ENCODE peak calls at places on chromosome 7, in ten cellular contexts. T is breast epithelium, R is HepG2, A is HL-60, Q is spleen, V is stomach, B is endothelial cell of umbilical vein, Y is GM12891, X is SK-N-SH, P is transverse colon. N is an unnamed sample.

GRCh38 chr7:102913846-102914245 is 1.0 kb downstream of the LRRC17 start:
- DNase-seq in Q (no peak), R (no peak), Y (no peak), A (no peak), X (no peak), P (no peak), B (no peak), T (no peak), V (no peak), N (no peak)

GRCh38 chr7:150428671-150429451 is 21.6 kb upstream of the GIMAP8 start:
- DNase-seq in P (peak), T (peak), V (no peak), B (no peak), Q (no peak), Y (no peak), X (no peak), A (peak), R (no peak), N (peak)

GRCh38 chr7:82542665-82543064 is 99.1 kb upstream of the CACNA2D1 start:
- DNase-seq in B (peak), A (no peak), Y (no peak), P (no peak), Q (no peak), R (no peak), X (no peak), V (no peak), T (no peak), N (no peak)

GRCh38 chr7:28065308-28065707 is 115.3 kb downstream of the JAZF1 start:
- DNase-seq in V (no peak), Y (no peak), T (no peak), R (no peak), X (no peak), P (no peak), Q (no peak), B (no peak), A (peak), N (peak)

GRCh38 chr7:134619627-134620331 is 26.9 kb upstream of the BPGM start:
- DNase-seq in T (no peak), P (no peak), Q (no peak), Y (no peak), R (no peak), A (no peak), B (peak), V (no peak), X (no peak), N (no peak)

GRCh38 chr7:10122573-10123100 is 851.0 kb upstream of the PHF14 start:
- DNase-seq in Y (no peak), P (no peak), B (peak), T (no peak), X (peak), V (no peak), R (no peak), Q (no peak), A (no peak), N (no peak)

GRCh38 chr7:68472688-68473087 is 1125.6 kb upstream of the AUTS2 start:
- DNase-seq in Q (no peak), V (no peak), B (no peak), A (peak), R (no peak), X (no peak), P (no peak), Y (no peak), T (no peak), N (no peak)

GRCh38 chr7:37942934-37943610 is 22.6 kb downstream of the EPDR1 start:
- DNase-seq in T (no peak), A (no peak), R (peak), P (peak), Y (no peak), Q (peak), X (peak), B (no peak), V (no peak), N (peak)

GRCh38 chr7:47407136-47407535 is 174.8 kb downstream of the TNS3 start:
- DNase-seq in B (no peak), Q (no peak), T (no peak), P (peak), X (no peak), Y (no peak), V (peak), A (no peak), R (no peak), N (peak)

GRCh38 chr7:75915416-75916156 is 631 bp downstream of the POR start:
- DNase-seq in Q (peak), X (peak), R (peak), V (peak), P (peak), B (peak), T (no peak), Y (no peak), A (peak), N (peak)

GRCh38 chr7:43242628-43243255 is 130.3 kb downstream of the HECW1 start:
- DNase-seq in Y (no peak), X (no peak), Q (no peak), B (no peak), P (no peak), R (no peak), V (no peak), T (no peak), A (no peak), N (no peak)
- TF ChIP-seq POLR2AphosphoS5 in Y (no peak), X (no peak), Q (no peak), B (no peak), P (no peak), R (no peak), V (no peak), T (no peak), A (no peak), N (no peak)

GRCh38 chr7:80136276-80137045 is 1.8 kb downstream of the GNAI1 start:
- DNase-seq in V (no peak), A (no peak), T (no peak), X (no peak), P (no peak), B (peak), R (no peak), Q (no peak), Y (no peak), N (no peak)

GRCh38 chr7:80134105-80134535 is 511 bp upstream of the GNAI1 start:
- DNase-seq in V (no peak), T (no peak), R (no peak), Y (no peak), A (no peak), X (no peak), Q (no peak), P (no peak), B (peak), N (no peak)

GRCh38 chr7:80134536-80135305 is at the start of gene GNAI1:
- DNase-seq in T (no peak), V (peak), B (peak), R (peak), Q (peak), P (peak), X (peak), A (peak), Y (no peak), N (peak)

GRCh38 chr7:80137410-80137809 is 2.8 kb downstream of the GNAI1 start:
- DNase-seq in X (no peak), Y (no peak), R (no peak), V (no peak), T (no peak), B (no peak), P (no peak), Q (no peak), A (no peak), N (no peak)

DNA sequence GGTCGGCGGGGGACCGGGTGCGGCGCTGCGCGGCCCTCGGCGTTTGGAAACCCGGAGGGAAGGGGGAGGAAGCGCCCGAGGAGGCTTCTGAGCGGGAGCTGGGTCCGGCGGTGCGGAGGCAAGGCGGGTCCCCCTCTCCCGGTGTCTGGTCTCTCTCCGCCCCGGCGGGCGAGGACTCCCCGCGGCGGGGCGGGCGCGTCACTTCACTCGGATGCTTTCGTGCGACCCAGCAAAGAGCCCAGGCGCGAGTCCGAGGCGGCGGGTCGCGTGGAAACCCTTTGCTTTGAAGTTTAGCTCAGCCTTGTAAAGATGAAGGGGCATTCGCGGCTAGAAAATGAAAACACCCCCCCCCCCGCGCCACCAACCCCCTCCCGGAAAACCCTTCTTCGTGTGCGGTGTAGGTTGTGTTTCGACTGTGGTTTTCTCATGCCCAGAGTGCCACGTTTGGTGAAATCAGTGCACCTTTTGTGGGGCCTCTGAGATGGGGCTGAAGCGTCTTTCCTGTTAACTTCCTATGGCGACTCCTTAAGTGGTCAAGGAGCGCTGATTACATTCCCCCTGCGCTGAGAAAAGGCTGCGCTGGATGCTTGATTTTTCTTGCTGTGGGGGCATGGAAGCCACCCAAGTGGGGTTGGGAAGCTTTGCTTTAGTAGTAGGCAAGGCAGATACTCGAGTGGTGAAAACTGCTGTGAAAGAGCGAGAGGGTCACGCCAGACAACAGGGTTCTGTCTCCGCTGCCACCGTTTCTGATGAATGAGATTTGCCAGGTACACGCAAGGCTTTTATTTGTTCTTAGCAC is 874 bp downstream of the GNAI1 start:
- DNase-seq in P (peak), Y (no peak), T (no peak), A (peak), Q (no peak), V (no peak), B (no peak), X (no peak), R (no peak), N (no peak)
- TF ChIP-seq POLR2AphosphoS5 in P (no peak), Y (no peak), T (no peak), A (no peak), Q (no peak), V (no peak), B (no peak), X (no peak), R (no peak), N (no peak)

GRCh38 chr7:29189743-29190201 is 4.8 kb upstream of the CHN2 start:
- DNase-seq in A (peak), B (peak), V (peak), X (peak), R (peak), Y (peak), P (peak), Q (peak), T (peak), N (peak)

GRCh38 chr7:29192284-29192683 is 2.3 kb upstream of the CHN2 start:
- DNase-seq in X (no peak), V (no peak), A (no peak), Q (no peak), B (no peak), Y (no peak), T (no peak), R (no peak), P (no peak), N (no peak)

GRCh38 chr7:29192811-29193210 is 1.8 kb upstream of the CHN2 start:
- DNase-seq in V (no peak), A (no peak), Q (no peak), B (no peak), X (no peak), P (no peak), T (no peak), Y (no peak), R (no peak), N (no peak)

GRCh38 chr7:29193316-29194205 is 1.0 kb upstream of the CHN2 start:
- DNase-seq in R (no peak), V (no peak), X (no peak), P (no peak), T (no peak), Y (no peak), Q (no peak), A (no peak), B (no peak), N (no peak)

GRCh38 chr7:29190349-29191045 is 4.1 kb upstream of the CHN2 start:
- DNase-seq in P (no peak), A (no peak), R (peak), V (no peak), X (no peak), Q (no peak), T (no peak), B (no peak), Y (no peak), N (no peak)
- TF ChIP-seq POLR2AphosphoS5 in P (no peak), A (no peak), R (no peak), V (no peak), X (no peak), Q (no peak), T (no peak), B (no peak), Y (no peak), N (no peak)

GRCh38 chr7:131552053-131552452 is 4.4 kb downstream of the PODXL start:
- DNase-seq in R (no peak), B (no peak), X (no peak), A (no peak), P (no peak), Q (no peak), T (no peak), V (no peak), Y (no peak), N (no peak)
- TF ChIP-seq POLR2AphosphoS5 in R (no peak), B (no peak), X (no peak), A (no peak), P (no peak), Q (no peak), T (no peak), V (no peak), Y (no peak), N (no peak)

GRCh38 chr7:66099551-66100407 is 14.9 kb upstream of the CRCP start:
- DNase-seq in V (peak), A (peak), T (peak), Q (peak), X (no peak), R (no peak), B (peak), Y (no peak), P (peak), N (peak)
- TF ChIP-seq POLR2AphosphoS5 in V (no peak), A (peak), T (no peak), Q (peak), X (peak), R (no peak), B (no peak), Y (no peak), P (peak), N (peak)

GRCh38 chr7:26420600-26420999 is 128.9 kb downstream of the SNX10 start:
- DNase-seq in A (no peak), B (no peak), X (no peak), T (no peak), V (no peak), R (no peak), Q (no peak), Y (no peak), P (no peak), N (no peak)

GRCh38 chr7:26417911-26418413 is 126.3 kb downstream of the SNX10 start:
- DNase-seq in Y (no peak), B (peak), A (no peak), P (no peak), X (no peak), Q (no peak), V (no peak), R (no peak), T (no peak), N (no peak)

GRCh38 chr7:26423436-26423835 is 131.8 kb downstream of the SNX10 start:
- DNase-seq in R (no peak), A (no peak), B (peak), Y (no peak), X (no peak), T (no peak), P (no peak), Q (no peak), V (no peak), N (no peak)

GRCh38 chr7:26422761-26423160 is 131.1 kb downstream of the SNX10 start:
- DNase-seq in Q (no peak), X (no peak), A (no peak), P (no peak), B (no peak), Y (no peak), V (no peak), R (no peak), T (no peak), N (no peak)

GRCh38 chr7:26419198-26419597 is 127.5 kb downstream of the SNX10 start:
- DNase-seq in Y (no peak), X (no peak), Q (no peak), P (no peak), A (no peak), T (no peak), V (no peak), R (no peak), B (no peak), N (no peak)
- TF ChIP-seq POLR2AphosphoS5 in Y (no peak), X (no peak), Q (no peak), P (no peak), A (no peak), T (no peak), V (no peak), R (no peak), B (no peak), N (no peak)

GRCh38 chr7:99437946-99438572 is 539 bp downstream of the PTCD1 start:
- DNase-seq in A (peak), T (no peak), B (no peak), Y (no peak), R (no peak), Q (no peak), X (no peak), V (no peak), P (no peak), N (no peak)
- TF ChIP-seq POLR2AphosphoS5 in A (no peak), T (no peak), B (no peak), Y (no peak), R (no peak), Q (no peak), X (no peak), V (no peak), P (no peak), N (no peak)

DNA sequence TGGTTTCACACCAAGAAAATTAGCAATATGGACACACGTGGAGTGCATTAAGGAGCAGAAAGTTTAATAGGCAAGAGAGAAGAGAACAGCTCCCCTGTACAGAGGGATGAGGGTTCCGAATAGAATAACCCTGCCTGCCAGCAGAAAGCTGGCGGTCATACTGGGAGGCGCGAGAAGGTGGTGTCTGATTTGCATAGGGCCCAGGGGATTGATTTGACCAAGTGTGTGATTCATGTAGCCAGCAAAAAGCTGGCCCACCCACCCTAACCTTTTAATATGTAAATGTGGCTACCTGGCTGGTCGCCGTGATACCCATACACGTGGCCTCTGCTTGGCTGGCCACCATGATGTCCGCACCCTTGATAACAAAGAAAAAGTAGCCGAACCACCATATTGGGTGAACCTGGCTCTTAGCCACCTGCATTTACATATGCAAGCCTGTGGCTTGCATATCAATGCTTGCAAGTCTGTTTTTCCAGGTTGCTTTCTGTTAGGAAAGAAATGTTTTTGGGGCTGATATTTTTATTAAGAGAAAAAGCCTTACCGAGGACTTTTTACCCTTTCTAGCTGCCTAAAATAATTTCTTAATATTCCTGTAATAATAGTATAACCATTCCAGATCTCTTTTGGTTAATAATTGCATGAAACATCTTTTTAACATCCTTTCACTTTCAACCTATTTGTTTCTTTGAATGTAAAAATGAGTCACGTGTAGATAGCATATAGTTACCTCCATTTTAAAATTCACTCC is 20.5 kb upstream of the VWDE start:
- DNase-seq in R (no peak), X (no peak), V (no peak), P (no peak), A (no peak), Y (no peak), T (no peak), Q (no peak), B (no peak), N (no peak)
- TF ChIP-seq POLR2AphosphoS5 in R (no peak), X (no peak), V (no peak), P (no peak), A (no peak), Y (no peak), T (no peak), Q (no peak), B (no peak), N (no peak)

N was measured in sigmoid colon.